ENCODE peak calls at places on chromosomes 4 and X, in nine cellular contexts. L is NCI-H2081, O is OCI-LY7, T is HEK293T, Q is IMR-90, P is NCI-H1105 treated with DMSO at 0.1 percent for 48 hours, E is astrocyte, F is Calu3, S is NCI-H1436. X is an unnamed sample.

GRCh38 chr4:161656525-161656924 is 507.3 kb downstream of the FSTL5 start:
- DNase-seq in L (no peak), O (no peak), T (no peak), Q (no peak), P (no peak), E (no peak), F (no peak), S (no peak), X (no peak)

GRCh38 chr4:91829531-91829930 is 474.2 kb upstream of the GRID2 start:
- DNase-seq in L (no peak), O (no peak), T (no peak), Q (no peak), P (no peak), E (peak; percentile 19), F (no peak), S (no peak), X (peak; percentile 73)

GRCh38 chr4:136829298-136829697 is 703.0 kb downstream of the PCDH18 start:
- DNase-seq in L (no peak), O (no peak), T (no peak), Q (no peak), P (no peak), E (no peak), F (no peak), S (no peak), X (no peak)

GRCh38 chr4:98203406-98204235 is 57.6 kb upstream of the RAP1GDS1 start:
- DNase-seq in L (no peak), O (no peak), T (no peak), Q (no peak), P (no peak), E (no peak), F (no peak), S (no peak), X (no peak)

GRCh38 chr4:156137971-156138581 is 184.4 kb upstream of the CTSO start:
- DNase-seq in L (peak; percentile 96), O (no peak), T (no peak), Q (no peak), P (no peak), E (no peak), F (no peak), S (no peak), X (no peak)

GRCh38 chr4:32985256-32985655 is 2265.1 kb downstream of the PCDH7 start:
- DNase-seq in L (no peak), O (no peak), T (no peak), Q (no peak), P (no peak), E (peak; percentile 14), F (no peak), S (no peak), X (peak; percentile 63)

GRCh38 chr4:128810331-128810870 is 901 bp downstream of the JADE1 start:
- DNase-seq in L (peak; percentile 47), O (peak; percentile 74), T (peak; percentile 23), Q (peak; percentile 46), P (peak; percentile 34), E (peak; percentile 64), F (peak; percentile 15), S (peak; percentile 43), X (peak; percentile 38)

GRCh38 chrX:65643786-65644111 is 23.7 kb upstream of the MSN start:
- DNase-seq in L (no peak), O (no peak), T (no peak), Q (no peak), P (no peak), E (no peak), F (peak; percentile 5), S (no peak), X (no peak)

GRCh38 chr4:15438939-15439524 is 11.2 kb downstream of the C1QTNF7 start:
- DNase-seq in L (no peak), O (no peak), T (no peak), Q (peak; percentile 70), P (no peak), E (no peak), F (no peak), S (no peak), X (no peak)

GRCh38 chr4:110620352-110621327 is 2.2 kb downstream of the PITX2 start:
- DNase-seq in L (no peak), O (peak; percentile 67), T (no peak), Q (no peak), P (no peak), E (peak; percentile 11), F (no peak), S (no peak), X (no peak)

GRCh38 chr4:186957952-186958555 is 234.4 kb upstream of the FAT1 start:
- DNase-seq in L (no peak), O (no peak), T (no peak), Q (peak; percentile 33), P (no peak), E (peak; percentile 47), F (no peak), S (no peak), X (peak; percentile 40)

GRCh38 chrX:1265061-1265460 is 3.6 kb upstream of the CSF2RA start:
- DNase-seq in L (no peak), O (no peak), T (no peak), Q (no peak), P (no peak), E (no peak), F (no peak), S (no peak), X (no peak)

GRCh38 chr4:78951862-78952472 is 12.7 kb upstream of the PAQR3 start:
- DNase-seq in L (peak; percentile 42), O (peak; percentile 62), T (peak; percentile 46), Q (peak; percentile 45), P (peak; percentile 51), E (no peak), F (peak; percentile 23), S (peak; percentile 14), X (peak; percentile 12)

GRCh38 chrX:152399395-152399794 is 51.7 kb downstream of the GABRA3 start:
- DNase-seq in L (no peak), O (no peak), T (no peak), Q (no peak), P (no peak), E (no peak), F (no peak), S (no peak), X (no peak)

GRCh38 chrX:71930298-71930697 is 19.7 kb downstream of the NHSL2 start:
- DNase-seq in L (no peak), O (no peak), T (no peak), Q (no peak), P (no peak), E (no peak), F (no peak), S (no peak), X (no peak)

GRCh38 chrX:84339507-84340364 is 151.7 kb upstream of the RPS6KA6 start:
- DNase-seq in L (peak; percentile 55), O (peak; percentile 3), T (peak; percentile 39), Q (peak; percentile 6), P (peak; percentile 22), E (no peak), F (no peak), S (peak; percentile 29), X (peak; percentile 22)

GRCh38 chr4:182207806-182208483 is 35.3 kb upstream of the TENM3 start:
- DNase-seq in L (no peak), O (no peak), T (no peak), Q (peak; percentile 94), P (no peak), E (peak; percentile 95), F (no peak), S (no peak), X (peak; percentile 87)

GRCh38 chrX:47623540-47624027 is 3.9 kb upstream of the SYN1 start:
- DNase-seq in L (peak; percentile 93), O (no peak), T (peak; percentile 83), Q (peak; percentile 76), P (peak; percentile 82), E (peak; percentile 70), F (peak; percentile 69), S (peak; percentile 82), X (no peak)

X was measured in A172.